ENCODE peak calls at places on chromosome 21, in four cellular contexts. N is PC-3, S is HuH-7.5, M is T-helper 9 cell. V is an unnamed sample.

GRCh38 chr21:41926068-41926806 is 27.6 kb downstream of the C2CD2 start:
- DNase-seq in N (peak), S (peak), M (no peak), V (peak)

GRCh38 chr21:33152228-33153130 is 77.3 kb upstream of the IFNAR2 start:
- DNase-seq in N (no peak), S (no peak), M (no peak), V (no peak)

GRCh38 chr21:44962481-44962966 is 22.7 kb downstream of the SLX9 start:
- DNase-seq in N (no peak), S (no peak), M (no peak), V (no peak)

GRCh38 chr21:44556879-44557278 is 1.7 kb downstream of the KRTAP10-3 start:
- DNase-seq in N (no peak), S (no peak), M (no peak), V (no peak)

GRCh38 chr21:27562303-27562702 is 595.4 kb upstream of the ADAMTS5 start:
- DNase-seq in N (no peak), S (no peak), M (no peak), V (no peak)

GRCh38 chr21:34008618-34009017 is 64.8 kb upstream of the MRPS6 start:
- DNase-seq in N (no peak), S (no peak), M (no peak), V (no peak)

GRCh38 chr21:42356680-42357079 is 5.9 kb upstream of the TFF2 start:
- DNase-seq in N (no peak), S (no peak), M (no peak), V (no peak)

GRCh38 chr21:45011911-45012660 is 62.3 kb upstream of the ADARB1 start:
- DNase-seq in N (peak), S (peak), M (no peak), V (no peak)

GRCh38 chr21:45128613-45129226 is 54.3 kb downstream of the ADARB1 start:
- DNase-seq in N (peak), S (peak), M (peak), V (no peak)

GRCh38 chr21:26840912-26841311 is 4.3 kb downstream of the ADAMTS1 start:
- DNase-seq in N (peak), S (no peak), M (no peak), V (no peak)

GRCh38 chr21:40284481-40284880 is 417.2 kb downstream of the PCP4 start:
- DNase-seq in N (no peak), S (no peak), M (no peak), V (no peak)

GRCh38 chr21:23401278-23401677 is 2206.0 kb downstream of the MRPL39 start:
- DNase-seq in N (peak), S (peak), M (no peak), V (no peak)

GRCh38 chr21:14403681-14404318 is 20.9 kb upstream of the HSPA13 start:
- DNase-seq in N (peak), S (no peak), M (no peak), V (no peak)

GRCh38 chr21:44057960-44058651 is 46.0 kb downstream of the TRAPPC10 start:
- DNase-seq in N (no peak), S (no peak), M (peak), V (peak)

GRCh38 chr21:32545948-32546441 is 39.3 kb downstream of the TCP10L start:
- DNase-seq in N (peak), S (no peak), M (no peak), V (no peak)

GRCh38 chr21:32406405-32406804 is 6.1 kb upstream of the EVA1C start:
- DNase-seq in N (no peak), S (no peak), M (no peak), V (no peak)

GRCh38 chr21:43876605-43877004 is 11.6 kb downstream of the AGPAT3 start:
- DNase-seq in N (no peak), S (no peak), M (no peak), V (no peak)

GRCh38 chr21:29265690-29266479 is 32.8 kb upstream of the BACH1 start:
- DNase-seq in N (no peak), S (no peak), M (no peak), V (no peak)

GRCh38 chr21:16084776-16085364 is 355.1 kb downstream of the USP25 start:
- DNase-seq in N (peak), S (no peak), M (no peak), V (no peak)

GRCh38 chr21:29196021-29196663 is 65.7 kb downstream of the MAP3K7CL start:
- DNase-seq in N (peak), S (peak), M (peak), V (no peak)

GRCh38 chr21:34545079-34545884 is 33.3 kb upstream of the KCNE1 start:
- DNase-seq in N (peak), S (no peak), M (no peak), V (no peak)

GRCh38 chr21:26115346-26115745 is 55.2 kb downstream of the APP start:
- DNase-seq in N (peak), S (no peak), M (no peak), V (no peak)

GRCh38 chr21:35239811-35240219 is 190.7 kb upstream of the RUNX1 start:
- DNase-seq in N (no peak), S (no peak), M (no peak), V (no peak)

GRCh38 chr21:45538381-45539045 is 3.7 kb downstream of the SLC19A1 start:
- DNase-seq in N (no peak), S (no peak), M (no peak), V (peak)

GRCh38 chr21:37380349-37381323 is 14.1 kb downstream of the DYRK1A start:
- DNase-seq in N (peak), S (no peak), M (no peak), V (no peak)

GRCh38 chr21:21860888-21861287 is 862.7 kb downstream of the NCAM2 start:
- DNase-seq in N (peak), S (no peak), M (no peak), V (no peak)

GRCh38 chr21:38434913-38435533 is 63.3 kb downstream of the ERG start:
- DNase-seq in N (peak), S (no peak), M (no peak), V (no peak)

GRCh38 chr21:38863843-38864363 is 58.2 kb downstream of the ETS2 start:
- DNase-seq in N (no peak), S (no peak), M (no peak), V (no peak)

GRCh38 chr21:27423906-27424595 is 457.2 kb upstream of the ADAMTS5 start:
- DNase-seq in N (no peak), S (no peak), M (no peak), V (no peak)

GRCh38 chr21:45889961-45890360 is 91.6 kb upstream of the COL6A1 start:
- DNase-seq in N (no peak), S (no peak), M (no peak), V (no peak)

GRCh38 chr21:44800971-44801467 is 601 bp downstream of the UBE2G2 start:
- DNase-seq in N (peak), S (no peak), M (no peak), V (no peak)

GRCh38 chr21:27346041-27346448 is 379.2 kb upstream of the ADAMTS5 start:
- DNase-seq in N (peak), S (no peak), M (no peak), V (no peak)